ENCODE peak calls at places on chromosomes 13 and 19, in seven cellular contexts. N, Y, Q, B, A, O and P are unnamed samples.

GRCh38 chr13:94119360-94119936 is 360.0 kb downstream of the DCT start:
- DNase-seq in N (no peak), Y (no peak), Q (no peak), B (peak), A (peak), O (no peak), P (no peak)

GRCh38 chr13:49326222-49326917 is 78.6 kb downstream of the CDADC1 start:
- DNase-seq in N (no peak), Y (no peak), Q (no peak), B (no peak), A (no peak), O (no peak), P (no peak)

GRCh38 chr19:43450545-43450997 is 14.8 kb downstream of the LYPD3 start:
- DNase-seq in N (peak), Y (peak), Q (no peak), B (no peak), A (no peak), O (no peak), P (no peak)

GRCh38 chr13:34334984-34335661 is 517.2 kb downstream of the RFC3 start:
- DNase-seq in N (no peak), Y (no peak), Q (no peak), B (no peak), A (no peak), O (no peak), P (no peak)

GRCh38 chr13:106095406-106095805 is 440.1 kb downstream of the EFNB2 start:
- DNase-seq in N (no peak), Y (no peak), Q (no peak), B (no peak), A (no peak), O (no peak), P (no peak)

GRCh38 chr19:57192064-57192395 is 730 bp downstream of the ZNF264 start:
- DNase-seq in N (no peak), Y (no peak), Q (no peak), B (no peak), A (no peak), O (no peak), P (no peak)

GRCh38 chr19:13053761-13054604 is 48.7 kb downstream of the LYL1 start:
- DNase-seq in N (peak), Y (peak), Q (peak), B (peak), A (peak), O (peak), P (peak)

GRCh38 chr19:33345163-33345562 is 28.3 kb upstream of the CEBPG start:
- DNase-seq in N (no peak), Y (no peak), Q (no peak), B (no peak), A (no peak), O (no peak), P (no peak)

GRCh38 chr13:25575562-25575961 is 203.8 kb downstream of the ATP8A2 start:
- DNase-seq in N (no peak), Y (no peak), Q (no peak), B (no peak), A (no peak), O (no peak), P (no peak)

GRCh38 chr13:98416408-98416807 is 160.5 kb downstream of the STK24 start:
- DNase-seq in N (no peak), Y (no peak), Q (no peak), B (peak), A (peak), O (peak), P (peak)

GRCh38 chr13:31053098-31053497 is 108.6 kb downstream of the HSPH1 start:
- DNase-seq in N (no peak), Y (no peak), Q (no peak), B (no peak), A (no peak), O (no peak), P (no peak)

GRCh38 chr13:22091971-22092300 is 421.1 kb downstream of the FGF9 start:
- DNase-seq in N (no peak), Y (no peak), Q (no peak), B (no peak), A (no peak), O (no peak), P (no peak)

GRCh38 chr13:30222253-30222652 is 85.1 kb downstream of the KATNAL1 start:
- DNase-seq in N (no peak), Y (no peak), Q (no peak), B (no peak), A (no peak), O (no peak), P (no peak)

GRCh38 chr13:95833713-95834112 is 156.8 kb downstream of the DNAJC3 start:
- DNase-seq in N (no peak), Y (no peak), Q (no peak), B (no peak), A (no peak), O (no peak), P (no peak)

GRCh38 chr19:50202399-50202798 is 1.0 kb upstream of the MYH14 start:
- DNase-seq in N (no peak), Y (no peak), Q (no peak), B (no peak), A (no peak), O (no peak), P (no peak)

GRCh38 chr19:51066816-51067215 is 1.9 kb upstream of the KLK13 start:
- DNase-seq in N (no peak), Y (no peak), Q (no peak), B (no peak), A (no peak), O (no peak), P (no peak)

GRCh38 chr13:79703772-79704171 is 222.8 kb downstream of the NDFIP2 start:
- DNase-seq in N (no peak), Y (no peak), Q (no peak), B (no peak), A (no peak), O (no peak), P (no peak)

GRCh38 chr19:3346677-3347353 is 19.6 kb upstream of the NFIC start:
- DNase-seq in N (peak), Y (peak), Q (peak), B (peak), A (peak), O (no peak), P (peak)

GRCh38 chr19:2888739-2889224 is 11.9 kb upstream of the ZNF57 start:
- DNase-seq in N (peak), Y (no peak), Q (peak), B (no peak), A (peak), O (no peak), P (no peak)

GRCh38 chr13:74413482-74413881 is 279.3 kb upstream of the KLF12 start:
- DNase-seq in N (no peak), Y (no peak), Q (no peak), B (no peak), A (no peak), O (no peak), P (no peak)

GRCh38 chr13:50071399-50071798 is 56.2 kb downstream of the KCNRG start:
- DNase-seq in N (no peak), Y (no peak), Q (no peak), B (no peak), A (no peak), O (no peak), P (no peak)

GRCh38 chr13:48068952-48069351 is 26.0 kb downstream of the MED4 start:
- DNase-seq in N (no peak), Y (no peak), Q (no peak), B (no peak), A (no peak), O (no peak), P (no peak)

GRCh38 chr19:48403606-48404005 is 10.1 kb downstream of the GRIN2D start:
- DNase-seq in N (no peak), Y (peak), Q (peak), B (peak), A (peak), O (no peak), P (no peak)

GRCh38 chr13:96338030-96338429 is 248.1 kb downstream of the HS6ST3 start:
- DNase-seq in N (no peak), Y (peak), Q (no peak), B (no peak), A (no peak), O (no peak), P (no peak)

GRCh38 chr19:49496574-49497008 is 357 bp downstream of the RPS11 start:
- DNase-seq in N (no peak), Y (no peak), Q (no peak), B (no peak), A (no peak), O (no peak), P (no peak)

GRCh38 chr13:36666482-36667264 is 7.1 kb upstream of the SERTM1 start:
- DNase-seq in N (no peak), Y (no peak), Q (no peak), B (no peak), A (no peak), O (no peak), P (no peak)

GRCh38 chr13:95740921-95741320 is 64.0 kb downstream of the DNAJC3 start:
- DNase-seq in N (no peak), Y (no peak), Q (no peak), B (no peak), A (no peak), O (no peak), P (no peak)

GRCh38 chr13:110486061-110486780 is 75.3 kb downstream of the RAB20 start:
- DNase-seq in N (no peak), Y (no peak), Q (no peak), B (no peak), A (no peak), O (no peak), P (no peak)

GRCh38 chr19:4641132-4641531 is 1.8 kb downstream of the TNFAIP8L1 start:
- DNase-seq in N (no peak), Y (peak), Q (no peak), B (no peak), A (no peak), O (no peak), P (no peak)

GRCh38 chr13:36163809-36164308 is 32.7 kb upstream of the DCLK1 start:
- DNase-seq in N (peak), Y (peak), Q (no peak), B (peak), A (peak), O (peak), P (no peak)

GRCh38 chr19:49987159-49987698 is 26.3 kb upstream of the SIGLEC11 start:
- DNase-seq in N (peak), Y (peak), Q (peak), B (peak), A (peak), O (peak), P (no peak)

GRCh38 chr13:46516624-46517318 is 36.2 kb upstream of the LRCH1 start:
- DNase-seq in N (no peak), Y (peak), Q (no peak), B (no peak), A (no peak), O (no peak), P (no peak)

GRCh38 chr13:49935171-49936084 is 712 bp downstream of the SPRYD7 start:
- DNase-seq in N (peak), Y (peak), Q (no peak), B (peak), A (peak), O (peak), P (no peak)

GRCh38 chr13:84574851-84575250 is 692.6 kb upstream of the SLITRK1 start:
- DNase-seq in N (no peak), Y (no peak), Q (no peak), B (no peak), A (no peak), O (no peak), P (no peak)

GRCh38 chr13:50519866-50520265 is 323.6 kb downstream of the DLEU7 start:
- DNase-seq in N (no peak), Y (no peak), Q (no peak), B (no peak), A (no peak), O (no peak), P (no peak)

GRCh38 chr19:41862445-41862986 is 2.5 kb downstream of the RPS19 start:
- DNase-seq in N (no peak), Y (peak), Q (no peak), B (no peak), A (no peak), O (no peak), P (no peak)

GRCh38 chr19:41861846-41862245 is 1.8 kb downstream of the RPS19 start:
- DNase-seq in N (no peak), Y (peak), Q (no peak), B (no peak), A (no peak), O (no peak), P (no peak)

GRCh38 chr19:41866284-41866683 is 6.2 kb downstream of the RPS19 start:
- DNase-seq in N (no peak), Y (no peak), Q (peak), B (no peak), A (no peak), O (no peak), P (no peak)

GRCh38 chr19:41863209-41863931 is 3.3 kb downstream of the RPS19 start:
- DNase-seq in N (no peak), Y (no peak), Q (no peak), B (no peak), A (no peak), O (no peak), P (no peak)

DNA sequence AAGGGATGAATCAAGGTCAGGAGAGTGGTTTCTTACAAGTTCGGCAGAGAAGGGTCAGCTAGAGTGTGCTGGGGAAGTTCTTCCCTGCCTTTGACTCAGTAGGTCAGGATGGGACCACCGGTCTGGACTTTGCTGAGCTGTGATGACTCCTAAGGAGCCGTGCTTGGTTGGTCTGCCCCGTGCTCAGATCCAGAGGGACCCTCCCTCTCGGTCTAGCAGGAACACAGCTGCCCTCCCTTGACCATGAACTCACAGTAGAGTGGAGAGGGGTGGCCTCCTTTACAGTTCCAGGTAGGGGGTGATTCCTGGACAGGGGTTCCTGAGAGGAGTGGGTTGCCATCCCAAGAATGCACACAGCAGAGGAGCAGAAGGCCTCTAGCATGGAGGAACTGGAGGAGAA is 4.3 kb downstream of the RPS19 start:
- DNase-seq in N (no peak), Y (no peak), Q (peak), B (no peak), A (no peak), O (no peak), P (no peak)
- H3K4me3 ChIP-seq in N (no peak), Y (no peak), Q (no peak), B (no peak), A (no peak), O (no peak), P (no peak)

DNA sequence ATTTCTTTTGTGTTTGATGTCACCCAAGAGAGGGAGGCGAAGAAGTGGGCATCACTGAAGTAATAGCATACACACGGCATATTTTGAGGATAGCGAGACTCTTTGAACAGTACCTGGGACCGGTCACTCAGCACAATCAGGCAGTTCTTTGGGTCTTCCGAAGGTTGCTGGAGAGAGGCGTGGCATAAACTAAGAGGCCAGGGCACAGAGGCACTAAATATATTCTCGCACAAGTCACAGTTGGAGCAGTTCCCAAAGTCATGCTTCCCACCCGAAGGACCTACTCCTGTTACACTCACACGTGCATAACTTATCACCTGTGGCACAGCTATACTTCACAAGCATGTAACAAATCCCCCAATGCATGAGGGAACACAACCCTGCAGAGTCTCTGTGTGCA is 10.3 kb downstream of the WDR87 start:
- DNase-seq in N (no peak), Y (no peak), Q (no peak), B (no peak), A (no peak), O (no peak), P (no peak)
- H3K4me3 ChIP-seq in N (no peak), Y (no peak), Q (no peak), B (no peak), A (no peak), O (no peak), P (no peak)

GRCh38 chr13:40480915-40481525 is 185.4 kb downstream of the FOXO1 start:
- DNase-seq in N (no peak), Y (no peak), Q (no peak), B (no peak), A (no peak), O (no peak), P (no peak)
- H3K4me3 ChIP-seq in N (no peak), Y (no peak), Q (no peak), B (no peak), A (no peak), O (no peak), P (no peak)

DNA sequence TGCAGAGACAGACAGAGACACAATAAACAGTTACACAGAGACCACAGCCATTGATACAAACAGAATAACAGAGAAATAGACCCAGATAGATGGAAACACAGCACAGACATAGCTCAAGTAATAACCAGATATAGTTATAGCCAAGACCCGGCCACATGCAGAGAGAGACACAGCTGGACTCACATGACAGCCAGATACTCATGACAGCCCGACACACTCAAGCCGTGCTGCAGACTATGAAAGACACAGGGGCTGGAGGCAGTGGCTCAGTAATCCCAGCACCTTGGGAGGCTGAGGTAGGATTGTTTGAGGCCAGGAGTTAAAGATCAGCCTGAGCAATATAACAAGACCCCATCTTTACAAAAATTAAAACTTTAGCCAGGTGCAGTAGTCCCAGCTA is 1.6 kb upstream of the DENND1C start:
- DNase-seq in N (no peak), Y (peak), Q (no peak), B (no peak), A (no peak), O (no peak), P (no peak)
- H3K4me3 ChIP-seq in N (no peak), Y (no peak), Q (no peak), B (no peak), A (no peak), O (no peak), P (no peak)